ENCODE peak calls at places on chromosome 19, in six cellular contexts. C, H, F, G, J and A are unnamed samples.
A peak's percentile ranks its signal among the peaks of the same experiment; 100 is the strongest.

GRCh38 chr19:55546822-55547614 is 1.7 kb upstream of the SBK3 start:
- DNase-seq in J (no peak), H (peak; percentile 91), F (no peak), C (peak; percentile 65), G (peak; percentile 35), A (no peak)

GRCh38 chr19:23867895-23868294 is 46.8 kb upstream of the ZNF726 start:
- DNase-seq in J (no peak), C (no peak), G (no peak), F (no peak), H (no peak), A (no peak)

GRCh38 chr19:55538132-55538531 is 1.2 kb upstream of the SBK2 start:
- DNase-seq in G (no peak), J (no peak), H (no peak), F (no peak), C (no peak), A (no peak)

GRCh38 chr19:290539-291521 is at the start of gene PLPP2:
- DNase-seq in C (peak; percentile 49), J (peak; percentile 97), H (no peak), G (no peak), F (peak; percentile 91), A (peak; percentile 71)

GRCh38 chr19:44745386-44745831 is 3.1 kb upstream of the BCL3 start:
- DNase-seq in G (no peak), H (peak; percentile 88), C (peak; percentile 44), F (no peak), J (peak; percentile 69), A (no peak)

GRCh38 chr19:35446194-35446593 is 1.9 kb upstream of the FFAR2 start:
- DNase-seq in H (no peak), J (no peak), G (no peak), F (no peak), C (no peak), A (no peak)

GRCh38 chr19:29326849-29327840 is 114.2 kb upstream of the UQCRFS1 start:
- DNase-seq in G (no peak), J (peak; percentile 79), C (no peak), H (no peak), F (no peak), A (no peak)

GRCh38 chr19:768424-768823 is 17.5 kb downstream of the MISP start:
- DNase-seq in G (no peak), F (no peak), J (no peak), C (no peak), H (no peak), A (no peak)

GRCh38 chr19:32819415-32820400 is 49.9 kb downstream of the SLC7A9 start:
- DNase-seq in C (no peak), J (no peak), G (no peak), H (peak; percentile 32), F (no peak), A (no peak)

GRCh38 chr19:803686-804418 is 6.6 kb downstream of the PTBP1 start:
- DNase-seq in C (no peak), H (no peak), G (no peak), F (no peak), J (peak; percentile 50), A (no peak)

GRCh38 chr19:45391346-45391745 is 13.5 kb downstream of the PPP1R13L start:
- DNase-seq in G (peak; percentile 20), J (peak; percentile 73), C (no peak), H (no peak), F (no peak), A (no peak)

GRCh38 chr19:49823472-49823871 is 5.4 kb downstream of the MED25 start:
- DNase-seq in J (no peak), H (no peak), G (no peak), F (no peak), C (no peak), A (no peak)
- H3K27ac ChIP-seq in J (no peak overlapping the region), H (no peak overlapping the region), G (no peak overlapping the region), F (no peak overlapping the region), C (no peak overlapping the region), A (no peak overlapping the region)

GRCh38 chr19:5904302-5905071 is at the start of gene VMAC:
- DNase-seq in C (peak; percentile 100), J (peak; percentile 100), G (peak; percentile 100), F (peak; percentile 100), H (peak; percentile 100), A (peak; percentile 100)
- H3K27ac ChIP-seq in C (peak within 1 kb of the TSS; percentile 88), J (peak within 1 kb of the TSS; percentile 93), G (peak within 1 kb of the TSS; percentile 98), F (peak within 1 kb of the TSS; percentile 94), H (peak within 1 kb of the TSS; percentile 92), A (peak within 1 kb of the TSS; percentile 87)

GRCh38 chr19:14563989-14564650 is 7.7 kb downstream of the NDUFB7 start:
- DNase-seq in H (no peak), G (no peak), C (no peak), J (peak; percentile 98), F (no peak), A (no peak)

GRCh38 chr19:14561249-14561648 is 10.6 kb downstream of the NDUFB7 start:
- DNase-seq in C (no peak), F (no peak), H (no peak), J (no peak), G (no peak), A (no peak)

GRCh38 chr19:14561832-14562351 is 10.0 kb downstream of the NDUFB7 start:
- DNase-seq in F (peak; percentile 39), C (peak; percentile 56), J (peak; percentile 60), H (no peak), G (no peak), A (peak; percentile 59)

GRCh38 chr19:14563590-14563926 is 8.3 kb downstream of the NDUFB7 start:
- DNase-seq in H (no peak), J (no peak), F (no peak), G (no peak), C (no peak), A (no peak)

GRCh38 chr19:14562660-14563589 is 8.9 kb downstream of the NDUFB7 start:
- DNase-seq in G (no peak), J (peak; percentile 77), F (no peak), H (no peak), C (no peak), A (no peak)
- H3K27ac ChIP-seq in G (no peak overlapping the region), J (no peak overlapping the region), F (peak overlapping the region; percentile 94), H (peak overlapping the region; percentile 56), C (no peak overlapping the region), A (peak overlapping the region; percentile 83)

GRCh38 chr19:42473686-42474085 is 30.9 kb upstream of the CXCL17 start:
- DNase-seq in C (no peak), J (peak; percentile 72), H (no peak), F (no peak), G (no peak), A (no peak)

GRCh38 chr19:42474743-42475142 is 32.0 kb upstream of the CXCL17 start:
- DNase-seq in G (no peak), F (no peak), C (no peak), H (no peak), J (peak; percentile 55), A (no peak)

GRCh38 chr19:42475366-42475765 is 32.6 kb upstream of the CXCL17 start:
- DNase-seq in J (peak; percentile 88), H (no peak), F (no peak), G (no peak), C (no peak), A (no peak)

GRCh38 chr19:42471554-42472249 is 29.0 kb upstream of the CXCL17 start:
- DNase-seq in G (no peak), H (no peak), J (peak; percentile 58), F (no peak), C (no peak), A (no peak)

GRCh38 chr19:42472402-42473147 is 29.8 kb upstream of the CXCL17 start:
- DNase-seq in F (no peak), C (no peak), J (no peak), H (no peak), G (no peak), A (no peak)
- H3K27ac ChIP-seq in F (no peak overlapping the region), C (no peak overlapping the region), J (no peak overlapping the region), H (no peak overlapping the region), G (no peak overlapping the region), A (no peak overlapping the region)

DNA sequence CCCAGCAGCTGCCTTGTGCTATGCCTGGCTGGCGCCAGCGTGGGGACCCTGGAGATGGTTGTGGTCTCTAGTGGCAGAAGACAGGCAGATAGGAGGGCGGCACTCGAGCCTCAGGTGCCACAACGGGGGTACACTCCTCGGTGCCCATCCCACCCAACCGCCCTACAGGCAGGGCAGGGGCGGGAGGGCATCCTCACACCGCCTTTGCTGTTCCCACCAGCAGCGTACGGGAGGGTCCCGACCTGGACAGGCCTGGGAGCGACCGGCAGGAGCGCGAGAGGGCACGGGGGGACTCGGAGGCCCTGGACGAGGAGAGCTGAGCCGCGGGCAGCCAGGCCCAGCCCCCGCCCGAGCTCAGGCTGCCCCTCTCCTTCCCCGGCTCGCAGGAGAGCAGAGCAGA is 16.6 kb downstream of the PLIN4 start:
- DNase-seq in G (no peak), H (no peak), J (no peak), C (no peak), F (no peak), A (no peak)
- H3K27ac ChIP-seq in G (no peak overlapping the region), H (no peak overlapping the region), J (no peak overlapping the region), C (no peak overlapping the region), F (no peak overlapping the region), A (no peak overlapping the region)

GRCh38 chr19:38253788-38254187 is 2.4 kb downstream of the PPP1R14A start:
- DNase-seq in F (no peak), C (no peak), H (no peak), J (no peak), G (no peak), A (no peak)

GRCh38 chr19:38252385-38252784 is 3.8 kb downstream of the PPP1R14A start:
- DNase-seq in G (no peak), H (no peak), J (peak; percentile 50), F (no peak), C (no peak), A (no peak)

GRCh38 chr19:38251564-38252051 is 4.6 kb downstream of the PPP1R14A start:
- DNase-seq in G (no peak), F (no peak), C (no peak), H (peak; percentile 83), J (peak; percentile 54), A (no peak)

GRCh38 chr19:38252935-38253691 is 3.1 kb downstream of the PPP1R14A start:
- DNase-seq in G (no peak), F (peak; percentile 97), H (peak; percentile 75), C (no peak), J (peak; percentile 68), A (peak; percentile 97)

GRCh38 chr19:38255759-38256052 is 468 bp downstream of the PPP1R14A start:
- DNase-seq in G (no peak), F (no peak), J (peak; percentile 66), C (no peak), H (no peak), A (no peak)
- H3K27ac ChIP-seq in G (no peak overlapping the region), F (peak overlapping the region; percentile 100), J (no peak overlapping the region), C (peak overlapping the region; percentile 36), H (peak overlapping the region; percentile 93), A (peak overlapping the region; percentile 97)